ENCODE peak calls at places on chromosomes 1 and 21, in eight cellular contexts. L is stimulated activated CD8-positive, alpha-beta memory T cell treated with anti-CD3 and anti-CD28 coated beads, Interleukin-4, amount 100 ng/mL, for 1 hour; K is AML-193; U is cardiac muscle cell; A is H4; Y is skeletal muscle cell; O is NCI-H187 treated with DMSO at 0.1 percent for 48 hours; Z is amygdala. Q is an unnamed sample.
A peak's percentile ranks its signal among the peaks of the same experiment; 100 is the strongest.

GRCh38 chr1:200099040-200099439 is 71.5 kb downstream of the NR5A2 start:
- DNase-seq in L (no peak), K (no peak), U (peak; percentile 64), A (no peak), Y (no peak), O (no peak), Z (no peak), Q (no peak)

GRCh38 chr1:87179076-87179475 is 149.6 kb upstream of the LMO4 start:
- DNase-seq in L (no peak), K (no peak), U (no peak), A (no peak), Y (no peak), O (no peak), Z (no peak), Q (no peak)

GRCh38 chr21:38301321-38302214 is 44.8 kb downstream of the KCNJ15 start:
- DNase-seq in L (no peak), K (no peak), U (no peak), A (no peak), Y (no peak), O (no peak), Z (no peak), Q (peak; percentile 30)

GRCh38 chr1:99704356-99704816 is 58.5 kb downstream of the PALMD start:
- DNase-seq in L (no peak), K (no peak), U (no peak), A (no peak), Y (no peak), O (no peak), Z (no peak), Q (no peak)

GRCh38 chr1:63730211-63730610 is 43.6 kb upstream of the ROR1 start:
- DNase-seq in L (no peak), K (no peak), U (no peak), A (no peak), Y (no peak), O (no peak), Z (no peak), Q (peak; percentile 98)

GRCh38 chr1:240031009-240031408 is 60.7 kb upstream of the FMN2 start:
- DNase-seq in L (no peak), K (no peak), U (peak; percentile 52), A (no peak), Y (peak; percentile 86), O (no peak), Z (no peak), Q (peak; percentile 41)

GRCh38 chr1:25697426-25698220 is 81.0 kb downstream of the MAN1C1 start:
- DNase-seq in L (no peak), K (no peak), U (no peak), A (no peak), Y (no peak), O (no peak), Z (no peak), Q (no peak)

GRCh38 chr1:2822621-2823145 is 21.2 kb upstream of the TTC34 start:
- DNase-seq in L (no peak), K (no peak), U (no peak), A (no peak), Y (no peak), O (no peak), Z (no peak), Q (no peak)

Q was measured in mesendoderm.